ENCODE peak calls at places on chromosomes 7 and 10, in ten cellular contexts. A, E, X, G, R, N, D, M, I and W are unnamed samples.

GRCh38 chr10:6228010-6228511 is 25.3 kb downstream of the PFKFB3 start:
- DNase-seq in R (no peak), N (no peak), A (peak; percentile 76), E (no peak), M (no peak), G (peak; percentile 31), X (peak; percentile 23), D (no peak), I (peak; percentile 88), W (no peak)

GRCh38 chr10:23804125-23804524 is 365.2 kb downstream of the OTUD1 start:
- DNase-seq in A (no peak), I (no peak), X (no peak), R (no peak), E (no peak), N (no peak), D (no peak), G (no peak), M (no peak), W (no peak)

GRCh38 chr10:110931769-110932381 is 12.5 kb downstream of the SHOC2 start:
- DNase-seq in M (no peak), G (no peak), E (no peak), X (no peak), I (no peak), D (no peak), A (no peak), N (no peak), R (no peak), W (peak; percentile 4)

GRCh38 chr10:72259491-72260214 is 14.1 kb upstream of the DDIT4 start:
- DNase-seq in G (peak; percentile 78), I (peak; percentile 29), D (no peak), X (peak; percentile 70), N (no peak), R (no peak), E (no peak), A (peak; percentile 88), M (no peak), W (peak; percentile 75)

GRCh38 chr10:17123062-17123661 is 6.4 kb downstream of the CUBN start:
- DNase-seq in I (peak; percentile 91), G (peak; percentile 36), D (no peak), R (no peak), N (no peak), E (no peak), X (peak; percentile 74), A (peak; percentile 77), M (no peak), W (no peak)

GRCh38 chr7:39621261-39621660 is 2.1 kb upstream of the RALA start:
- DNase-seq in N (no peak), R (no peak), M (no peak), I (peak; percentile 97), E (no peak), A (peak; percentile 93), G (peak; percentile 88), X (peak; percentile 95), D (no peak), W (no peak)

GRCh38 chr10:33291053-33291592 is 43.3 kb downstream of the NRP1 start:
- DNase-seq in G (peak; percentile 55), E (no peak), M (no peak), X (peak; percentile 91), R (no peak), D (no peak), N (no peak), A (peak; percentile 73), I (peak; percentile 93), W (peak; percentile 50)

GRCh38 chr10:63634488-63635090 is 113.4 kb downstream of the REEP3 start:
- DNase-seq in M (no peak), G (no peak), X (no peak), I (peak; percentile 70), E (no peak), D (no peak), R (no peak), N (no peak), A (no peak), W (no peak)

GRCh38 chr7:21965318-21965717 is 19.6 kb upstream of the CDCA7L start:
- DNase-seq in M (peak; percentile 16), R (no peak), A (no peak), E (no peak), D (no peak), I (no peak), X (no peak), N (no peak), G (no peak), W (no peak)

GRCh38 chr7:44284881-44285541 is 40.4 kb downstream of the CAMK2B start:
- DNase-seq in G (no peak), M (no peak), N (no peak), E (no peak), D (no peak), A (no peak), R (no peak), I (no peak), X (no peak), W (no peak)